ENCODE peak calls at places on chromosomes 5 and 9, in eight cellular contexts. W, I, M, L, T, F, X and J are unnamed samples.

GRCh38 chr9:69745716-69746538 is 13.9 kb downstream of the PTAR1 start:
- DNase-seq in W (no peak), I (no peak), M (no peak), L (no peak), T (no peak), F (peak; percentile 46), X (peak; percentile 47), J (peak; percentile 57)

GRCh38 chr5:39117401-39117800 is 43.2 kb upstream of the RICTOR start:
- DNase-seq in W (no peak), I (no peak), M (no peak), L (no peak), T (no peak), F (peak; percentile 17), X (peak; percentile 58), J (peak; percentile 58)

GRCh38 chr9:95085036-95085770 is 232.3 kb downstream of the FANCC start:
- DNase-seq in W (no peak), I (no peak), M (peak; percentile 31), L (peak; percentile 39), T (no peak), F (no peak), X (no peak), J (no peak)

GRCh38 chr5:96113170-96113939 is 151.7 kb upstream of the ELL2 start:
- DNase-seq in W (no peak), I (no peak), M (peak; percentile 67), L (no peak), T (no peak), F (no peak), X (no peak), J (peak; percentile 62)

GRCh38 chr9:130480673-130481072 is 35.9 kb downstream of the ASS1 start:
- DNase-seq in W (peak; percentile 91), I (no peak), M (no peak), L (no peak), T (no peak), F (no peak), X (no peak), J (no peak)

GRCh38 chr5:149937610-149938009 is 7.0 kb downstream of the PDE6A start:
- DNase-seq in W (no peak), I (no peak), M (no peak), L (no peak), T (no peak), F (no peak), X (no peak), J (peak; percentile 69)

GRCh38 chr5:146584750-146585149 is 68.8 kb upstream of the GPR151 start:
- DNase-seq in W (no peak), I (no peak), M (no peak), L (no peak), T (no peak), F (no peak), X (no peak), J (no peak)

GRCh38 chr5:112109331-112109993 is 309.6 kb downstream of the EPB41L4A start:
- DNase-seq in W (peak; percentile 90), I (peak; percentile 98), M (peak; percentile 71), L (no peak), T (peak; percentile 12), F (peak; percentile 94), X (peak; percentile 87), J (peak; percentile 64)

GRCh38 chr5:62719061-62719730 is 140.6 kb downstream of the LRRC70 start:
- DNase-seq in W (no peak), I (no peak), M (no peak), L (no peak), T (no peak), F (no peak), X (no peak), J (no peak)

GRCh38 chr5:54087436-54087835 is 222.9 kb downstream of the ARL15 start:
- DNase-seq in W (no peak), I (peak; percentile 75), M (no peak), L (no peak), T (peak; percentile 75), F (peak; percentile 46), X (peak; percentile 95), J (peak; percentile 65)

GRCh38 chr5:178454821-178455479 is 135.2 kb downstream of the COL23A1 start:
- DNase-seq in W (peak; percentile 45), I (no peak), M (no peak), L (no peak), T (no peak), F (no peak), X (no peak), J (no peak)

GRCh38 chr9:76297721-76298239 is 96.4 kb downstream of the RFK start:
- DNase-seq in W (no peak), I (peak; percentile 65), M (no peak), L (no peak), T (peak; percentile 49), F (peak; percentile 36), X (peak; percentile 33), J (peak; percentile 51)
- H3K4me3 ChIP-seq in W (no peak overlapping the region), I (peak overlapping the region; percentile 10), M (no peak overlapping the region), L (no peak overlapping the region), T (no peak overlapping the region), F (no peak overlapping the region), X (no peak overlapping the region), J (peak overlapping the region; percentile 27)

GRCh38 chr5:143850050-143850713 is 38.2 kb downstream of the HMHB1 start:
- DNase-seq in W (no peak), I (no peak), M (no peak), L (no peak), T (no peak), F (no peak), X (no peak), J (peak; percentile 61)
- H3K4me3 ChIP-seq in W (no peak overlapping the region), I (no peak overlapping the region), M (no peak overlapping the region), L (no peak overlapping the region), T (no peak overlapping the region), F (no peak overlapping the region), X (no peak overlapping the region), J (peak overlapping the region; percentile 35)

GRCh38 chr5:115838885-115839518 is 2.4 kb downstream of the ATG12 start:
- DNase-seq in W (peak; percentile 57), I (no peak), M (no peak), L (peak; percentile 44), T (no peak), F (peak; percentile 70), X (peak; percentile 53), J (peak; percentile 69)
- H3K4me3 ChIP-seq in W (peak overlapping the region; percentile 90), I (peak overlapping the region; percentile 19), M (no peak overlapping the region), L (peak overlapping the region; percentile 84), T (peak overlapping the region; percentile 15), F (peak overlapping the region; percentile 92), X (no peak overlapping the region), J (peak overlapping the region; percentile 96)

GRCh38 chr9:109779711-109780452 is at the start of gene PALM2AKAP2:
- DNase-seq in W (peak; percentile 90), I (peak; percentile 30), M (peak; percentile 22), L (no peak), T (peak; percentile 46), F (peak; percentile 66), X (peak; percentile 68), J (peak; percentile 89)
- H3K4me3 ChIP-seq in W (peak within 1 kb of the TSS; percentile 80), I (peak within 1 kb of the TSS; percentile 66), M (no peak within 1 kb of the TSS), L (no peak within 1 kb of the TSS), T (peak within 1 kb of the TSS; percentile 85), F (peak within 1 kb of the TSS; percentile 74), X (peak within 1 kb of the TSS; percentile 90), J (peak within 1 kb of the TSS; percentile 89)

DNA sequence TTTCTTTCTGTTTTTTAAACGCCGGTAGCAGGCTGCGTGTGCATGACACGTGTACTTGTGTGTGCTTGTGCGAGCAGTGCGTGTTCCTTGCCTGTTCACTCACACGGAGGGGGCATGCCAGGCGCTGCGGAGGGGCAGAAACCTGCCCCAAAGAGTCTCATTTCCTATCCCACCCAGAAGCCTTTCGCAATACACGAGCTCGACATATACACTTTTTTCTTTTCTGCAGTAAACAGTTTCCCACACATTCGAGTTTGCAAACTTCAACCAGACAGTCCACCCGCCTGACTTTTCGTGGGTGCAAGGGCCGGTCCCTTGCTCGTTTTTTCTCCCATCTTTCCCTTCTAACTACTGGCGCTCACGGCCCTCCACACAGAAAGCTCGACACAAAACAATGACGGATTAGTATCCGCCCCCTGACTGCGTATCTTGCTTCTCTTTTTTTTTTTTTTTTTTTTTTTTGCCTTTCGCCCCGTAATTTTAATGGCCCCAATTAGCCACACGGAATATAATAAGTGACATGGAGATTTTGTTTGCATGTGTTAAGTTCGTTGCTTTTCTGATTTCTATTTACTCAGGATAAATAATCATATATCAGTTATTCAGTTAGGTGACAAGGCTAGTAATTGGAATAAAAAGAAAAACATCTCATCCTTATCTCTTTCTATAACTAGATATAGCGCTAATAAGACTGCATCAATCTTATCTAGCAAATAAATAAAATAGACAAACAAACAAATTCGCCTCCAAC is 5.3 kb upstream of the OTP start:
- DNase-seq in W (no peak), I (no peak), M (no peak), L (no peak), T (no peak), F (no peak), X (no peak), J (no peak)
- H3K4me3 ChIP-seq in W (peak overlapping the region; percentile 69), I (no peak overlapping the region), M (no peak overlapping the region), L (no peak overlapping the region), T (no peak overlapping the region), F (no peak overlapping the region), X (no peak overlapping the region), J (no peak overlapping the region)

DNA sequence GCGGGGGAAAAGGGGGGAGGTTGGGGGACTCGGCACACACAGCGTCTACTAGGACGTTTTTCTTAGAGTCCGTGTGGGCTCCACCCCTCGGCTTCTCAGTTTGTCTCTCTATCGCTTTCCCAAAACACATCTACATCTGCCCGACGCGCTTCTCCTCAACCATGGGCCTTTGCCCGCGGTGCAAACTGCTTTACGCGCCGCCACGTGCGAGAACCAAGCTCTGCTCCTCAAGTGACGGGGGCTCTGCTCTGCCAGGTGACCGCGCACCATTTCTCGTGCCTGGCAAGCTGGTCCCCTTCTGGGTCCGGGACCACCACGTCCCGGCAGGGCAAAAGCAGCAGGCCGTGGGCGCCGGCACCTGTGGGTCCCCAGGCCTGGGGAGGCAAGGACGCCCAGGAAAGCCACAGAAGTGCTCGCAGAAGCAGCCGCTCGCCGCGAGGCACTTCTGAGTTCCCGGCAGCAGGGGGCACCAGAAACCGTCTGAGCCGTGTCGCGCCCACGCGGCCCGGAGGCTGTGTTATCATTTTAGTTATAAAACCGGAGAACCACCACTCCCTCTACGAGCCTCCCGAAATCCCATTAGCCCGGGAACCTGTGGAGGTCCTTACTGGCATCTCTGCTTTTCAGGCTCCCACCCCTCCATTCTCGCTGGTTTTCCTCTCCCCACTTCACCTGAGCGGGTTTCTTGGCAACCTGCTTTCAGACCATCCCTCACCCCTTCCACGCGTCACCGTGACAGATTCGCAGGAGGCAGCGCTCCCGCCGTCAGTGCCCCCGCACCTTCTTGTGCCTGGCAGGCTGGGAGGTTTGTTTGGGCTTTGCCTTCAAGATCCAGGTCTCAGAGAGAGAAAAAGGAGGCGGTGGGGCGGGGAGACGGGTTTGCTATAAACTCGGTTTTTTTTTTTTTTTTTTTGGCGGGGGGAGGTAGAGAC is 2.5 kb downstream of the GDNF start:
- DNase-seq in W (peak; percentile 90), I (peak; percentile 35), M (peak; percentile 74), L (no peak), T (peak; percentile 70), F (peak; percentile 77), X (peak; percentile 77), J (peak; percentile 95)
- H3K4me3 ChIP-seq in W (peak overlapping the region; percentile 78), I (peak overlapping the region; percentile 49), M (no peak overlapping the region), L (no peak overlapping the region), T (peak overlapping the region; percentile 69), F (peak overlapping the region; percentile 65), X (peak overlapping the region; percentile 40), J (peak overlapping the region; percentile 90)